ENCODE peak calls at places on chromosome 11, in seven cellular contexts. J is SJSA1; I is T-helper 22 cell; P is activated naive CD8-positive, alpha-beta T cell treated with anti-CD3 and anti-CD28 coated beads, Interleukin-2, amount 50 U/mL, for 24 hours; L is choroid plexus epithelial cell; D is AG08396; K is trophoblast cell. E is an unnamed sample.

GRCh38 chr11:71482216-71482615 is 29.2 kb downstream of the NADSYN1 start:
- DNase-seq in D (no peak), P (no peak), K (no peak), J (no peak), L (no peak), I (no peak), E (no peak)

GRCh38 chr11:1832181-1832988 is 2.4 kb upstream of the SYT8 start:
- DNase-seq in K (peak; percentile 60), I (peak; percentile 37), P (peak; percentile 79), J (peak; percentile 53), L (no peak), D (peak; percentile 77), E (no peak)

GRCh38 chr11:57432714-57433163 is 5.8 kb upstream of the SLC43A3 start:
- DNase-seq in J (peak; percentile 33), P (peak; percentile 50), L (peak; percentile 92), I (no peak), K (peak; percentile 62), D (peak; percentile 20), E (no peak)

GRCh38 chr11:101909087-101909486 is 5.7 kb upstream of the CEP126 start:
- DNase-seq in L (no peak), J (no peak), P (no peak), K (peak; percentile 23), I (no peak), D (no peak), E (no peak)

GRCh38 chr11:10657308-10658271 is 36.0 kb downstream of the IRAG1 start:
- DNase-seq in K (peak; percentile 64), J (peak; percentile 76), P (peak; percentile 12), L (peak; percentile 92), I (no peak), D (peak; percentile 67), E (no peak)

GRCh38 chr11:104727768-104728167 is 170.5 kb downstream of the CASP12 start:
- DNase-seq in J (no peak), L (no peak), P (no peak), I (no peak), K (no peak), D (no peak), E (no peak)

GRCh38 chr11:6298605-6299004 is 21.7 kb downstream of the CAVIN3 start:
- DNase-seq in I (no peak), L (peak; percentile 45), K (peak; percentile 53), P (peak; percentile 30), D (peak; percentile 42), J (peak; percentile 4), E (peak; percentile 54)

GRCh38 chr11:61745796-61746653 is 6.4 kb upstream of the MYRF start:
- DNase-seq in K (no peak), D (no peak), J (no peak), P (no peak), I (no peak), L (no peak), E (no peak)

GRCh38 chr11:131868769-131869482 is 498.5 kb downstream of the NTM start:
- DNase-seq in K (no peak), J (no peak), D (no peak), P (no peak), I (no peak), L (peak; percentile 51), E (no peak)

GRCh38 chr11:73818838-73819237 is 31.2 kb downstream of the MRPL48 start:
- DNase-seq in J (no peak), K (no peak), I (no peak), L (peak; percentile 57), D (peak; percentile 21), P (no peak), E (no peak)

GRCh38 chr11:116030697-116031331 is 526.6 kb upstream of the CADM1 start:
- DNase-seq in J (no peak), D (no peak), L (no peak), P (no peak), I (no peak), K (no peak), E (no peak)

GRCh38 chr11:14638561-14638960 is 5.0 kb upstream of the PDE3B start:
- DNase-seq in P (peak; percentile 18), L (no peak), I (no peak), K (no peak), D (no peak), J (no peak), E (peak; percentile 84)

GRCh38 chr11:75100314-75100713 is 3.6 kb upstream of the OR2AT4 start:
- DNase-seq in K (peak; percentile 39), I (no peak), D (peak; percentile 39), P (peak; percentile 30), L (peak; percentile 47), J (no peak), E (no peak)

GRCh38 chr11:45021692-45022130 is 71.0 kb upstream of the TP53I11 start:
- DNase-seq in L (peak; percentile 31), P (no peak), K (peak; percentile 5), D (peak; percentile 60), I (no peak), J (no peak), E (no peak)

GRCh38 chr11:1511937-1512496 is 25.4 kb upstream of the MOB2 start:
- DNase-seq in D (no peak), K (no peak), I (no peak), P (no peak), L (no peak), J (no peak), E (no peak)

GRCh38 chr11:61384271-61385242 is 7.8 kb upstream of the TMEM216 start:
- DNase-seq in J (peak; percentile 52), I (no peak), P (no peak), L (peak; percentile 69), D (no peak), K (peak; percentile 79), E (no peak)

GRCh38 chr11:45091563-45092392 is 54.7 kb upstream of the PRDM11 start:
- DNase-seq in L (peak; percentile 37), K (peak; percentile 74), P (no peak), I (no peak), D (no peak), J (peak; percentile 86), E (peak; percentile 42)

GRCh38 chr11:113387605-113388211 is at the start of gene ANKK1:
- DNase-seq in P (no peak), L (no peak), J (no peak), K (peak; percentile 39), D (no peak), I (no peak), E (no peak)

GRCh38 chr11:78038697-78039313 is 15.7 kb upstream of the KCTD14 start:
- DNase-seq in J (peak; percentile 12), P (no peak), I (no peak), L (no peak), D (no peak), K (no peak), E (peak; percentile 71)

E was measured in left lobe of liver.